ENCODE peak calls at places on chromosomes 16 and 17, in six cellular contexts. One of them, this sample, is unnamed.

GRCh38 chr17:74750327-74751069 is 2.1 kb downstream of the NHERF1 start:
- DNase-seq in CD8-positive, alpha-beta T cell: no peak
- DNase-seq in A549: no peak
- DNase-seq in HL-60: no peak
- DNase-seq in WTC11: no peak
- DNase-seq in RWPE1: no peak
- DNase-seq in this sample: no peak

GRCh38 chr16:11100239-11100750 is 155.7 kb downstream of the SOCS1 start:
- DNase-seq in CD8-positive, alpha-beta T cell: no peak
- DNase-seq in A549: no peak
- DNase-seq in HL-60: no peak
- DNase-seq in WTC11: peak
- DNase-seq in RWPE1: no peak
- DNase-seq in this sample: peak

GRCh38 chr17:81807839-81808238 is 3.9 kb downstream of the GCGR start:
- DNase-seq in CD8-positive, alpha-beta T cell: no peak
- DNase-seq in A549: no peak
- DNase-seq in HL-60: no peak
- DNase-seq in WTC11: no peak
- DNase-seq in RWPE1: no peak
- DNase-seq in this sample: no peak

GRCh38 chr17:77748436-77748835 is 210.1 kb upstream of the TNRC6C start:
- DNase-seq in CD8-positive, alpha-beta T cell: no peak
- DNase-seq in A549: no peak
- DNase-seq in HL-60: no peak
- DNase-seq in WTC11: no peak
- DNase-seq in RWPE1: no peak
- DNase-seq in this sample: no peak

GRCh38 chr16:12646490-12647274 is 157.0 kb downstream of the CPPED1 start:
- DNase-seq in CD8-positive, alpha-beta T cell: no peak
- DNase-seq in A549: peak
- DNase-seq in HL-60: no peak
- DNase-seq in WTC11: no peak
- DNase-seq in RWPE1: no peak
- DNase-seq in this sample: no peak

GRCh38 chr17:61294777-61295176 is 104.9 kb upstream of the TBX2 start:
- DNase-seq in CD8-positive, alpha-beta T cell: no peak
- DNase-seq in A549: peak
- DNase-seq in HL-60: no peak
- DNase-seq in WTC11: no peak
- DNase-seq in RWPE1: no peak
- DNase-seq in this sample: no peak

GRCh38 chr16:89359296-89360147 is 130.8 kb downstream of the ANKRD11 start:
- DNase-seq in CD8-positive, alpha-beta T cell: no peak
- DNase-seq in A549: no peak
- DNase-seq in HL-60: no peak
- DNase-seq in WTC11: no peak
- DNase-seq in RWPE1: no peak
- DNase-seq in this sample: no peak

GRCh38 chr17:49967621-49968379 is 1.2 kb upstream of the DLX4 start:
- DNase-seq in CD8-positive, alpha-beta T cell: no peak
- DNase-seq in A549: no peak
- DNase-seq in HL-60: peak
- DNase-seq in WTC11: no peak
- DNase-seq in RWPE1: no peak
- DNase-seq in this sample: no peak

GRCh38 chr17:42002792-42003301 is 14.4 kb downstream of the DNAJC7 start:
- DNase-seq in CD8-positive, alpha-beta T cell: no peak
- DNase-seq in A549: peak
- DNase-seq in HL-60: no peak
- DNase-seq in WTC11: no peak
- DNase-seq in RWPE1: no peak
- DNase-seq in this sample: no peak

GRCh38 chr16:24118126-24118821 is 137.9 kb upstream of the CACNG3 start:
- DNase-seq in CD8-positive, alpha-beta T cell: no peak
- DNase-seq in A549: no peak
- DNase-seq in HL-60: no peak
- DNase-seq in WTC11: no peak
- DNase-seq in RWPE1: no peak
- DNase-seq in this sample: no peak

GRCh38 chr16:13856811-13857511 is 63.0 kb upstream of the ERCC4 start:
- DNase-seq in CD8-positive, alpha-beta T cell: no peak
- DNase-seq in A549: no peak
- DNase-seq in HL-60: no peak
- DNase-seq in WTC11: no peak
- DNase-seq in RWPE1: no peak
- DNase-seq in this sample: no peak

GRCh38 chr17:45227101-45227591 is 5.5 kb downstream of the FMNL1 start:
- DNase-seq in CD8-positive, alpha-beta T cell: no peak
- DNase-seq in A549: no peak
- DNase-seq in HL-60: no peak
- DNase-seq in WTC11: no peak
- DNase-seq in RWPE1: no peak
- DNase-seq in this sample: no peak

GRCh38 chr16:87897563-87898505 is 28.5 kb upstream of the SLC7A5 start:
- DNase-seq in CD8-positive, alpha-beta T cell: no peak
- DNase-seq in A549: no peak
- DNase-seq in HL-60: no peak
- DNase-seq in WTC11: no peak
- DNase-seq in RWPE1: no peak
- DNase-seq in this sample: no peak

GRCh38 chr16:69293401-69293800 is 17.7 kb upstream of the VPS4A start:
- DNase-seq in CD8-positive, alpha-beta T cell: no peak
- DNase-seq in A549: no peak
- DNase-seq in HL-60: no peak
- DNase-seq in WTC11: no peak
- DNase-seq in RWPE1: no peak
- DNase-seq in this sample: no peak

GRCh38 chr17:49616086-49616485 is 40.4 kb downstream of the NXPH3 start:
- DNase-seq in CD8-positive, alpha-beta T cell: no peak
- DNase-seq in A549: peak
- DNase-seq in HL-60: no peak
- DNase-seq in WTC11: no peak
- DNase-seq in RWPE1: peak
- DNase-seq in this sample: no peak

GRCh38 chr17:12081720-12082119 is 61.0 kb downstream of the MAP2K4 start:
- DNase-seq in CD8-positive, alpha-beta T cell: no peak
- DNase-seq in A549: no peak
- DNase-seq in HL-60: no peak
- DNase-seq in WTC11: no peak
- DNase-seq in RWPE1: no peak
- DNase-seq in this sample: no peak

GRCh38 chr17:59848778-59849177 is 44.0 kb downstream of the TUBD1 start:
- DNase-seq in CD8-positive, alpha-beta T cell: no peak
- DNase-seq in A549: no peak
- DNase-seq in HL-60: no peak
- DNase-seq in WTC11: no peak
- DNase-seq in RWPE1: no peak
- DNase-seq in this sample: no peak

GRCh38 chr16:14291941-14292825 is 221.1 kb downstream of the MRTFB start:
- DNase-seq in CD8-positive, alpha-beta T cell: no peak
- DNase-seq in A549: no peak
- DNase-seq in HL-60: no peak
- DNase-seq in WTC11: no peak
- DNase-seq in RWPE1: no peak
- DNase-seq in this sample: no peak

GRCh38 chr17:78184311-78184710 is 2.5 kb downstream of the TK1 start:
- DNase-seq in CD8-positive, alpha-beta T cell: no peak
- DNase-seq in A549: no peak
- DNase-seq in HL-60: no peak
- DNase-seq in WTC11: no peak
- DNase-seq in RWPE1: no peak
- DNase-seq in this sample: no peak

GRCh38 chr17:42424991-42425610 is 2.0 kb upstream of the CAVIN1 start:
- DNase-seq in CD8-positive, alpha-beta T cell: no peak
- DNase-seq in A549: no peak
- DNase-seq in HL-60: no peak
- DNase-seq in WTC11: no peak
- DNase-seq in RWPE1: no peak
- DNase-seq in this sample: no peak

GRCh38 chr16:27234603-27235002 is 31.3 kb downstream of the KDM8 start:
- DNase-seq in CD8-positive, alpha-beta T cell: no peak
- DNase-seq in A549: no peak
- DNase-seq in HL-60: no peak
- DNase-seq in WTC11: no peak
- DNase-seq in RWPE1: no peak
- DNase-seq in this sample: no peak

GRCh38 chr16:57994778-57995177 is 5.7 kb downstream of the ZNF319 start:
- DNase-seq in CD8-positive, alpha-beta T cell: no peak
- DNase-seq in A549: peak
- DNase-seq in HL-60: no peak
- DNase-seq in WTC11: peak
- DNase-seq in RWPE1: no peak
- DNase-seq in this sample: peak

GRCh38 chr17:67751101-67752074 is 33.7 kb downstream of the NOL11 start:
- DNase-seq in CD8-positive, alpha-beta T cell: no peak
- DNase-seq in A549: no peak
- DNase-seq in HL-60: no peak
- DNase-seq in WTC11: peak
- DNase-seq in RWPE1: peak
- DNase-seq in this sample: no peak

GRCh38 chr17:12548558-12548957 is 117.1 kb upstream of the MYOCD start:
- DNase-seq in CD8-positive, alpha-beta T cell: no peak
- DNase-seq in A549: no peak
- DNase-seq in HL-60: no peak
- DNase-seq in WTC11: no peak
- DNase-seq in RWPE1: no peak
- DNase-seq in this sample: no peak

GRCh38 chr16:79171504-79172240 is 428.9 kb downstream of the MAF start:
- DNase-seq in CD8-positive, alpha-beta T cell: no peak
- DNase-seq in A549: no peak
- DNase-seq in HL-60: no peak
- DNase-seq in WTC11: no peak
- DNase-seq in RWPE1: no peak
- DNase-seq in this sample: no peak

DNA sequence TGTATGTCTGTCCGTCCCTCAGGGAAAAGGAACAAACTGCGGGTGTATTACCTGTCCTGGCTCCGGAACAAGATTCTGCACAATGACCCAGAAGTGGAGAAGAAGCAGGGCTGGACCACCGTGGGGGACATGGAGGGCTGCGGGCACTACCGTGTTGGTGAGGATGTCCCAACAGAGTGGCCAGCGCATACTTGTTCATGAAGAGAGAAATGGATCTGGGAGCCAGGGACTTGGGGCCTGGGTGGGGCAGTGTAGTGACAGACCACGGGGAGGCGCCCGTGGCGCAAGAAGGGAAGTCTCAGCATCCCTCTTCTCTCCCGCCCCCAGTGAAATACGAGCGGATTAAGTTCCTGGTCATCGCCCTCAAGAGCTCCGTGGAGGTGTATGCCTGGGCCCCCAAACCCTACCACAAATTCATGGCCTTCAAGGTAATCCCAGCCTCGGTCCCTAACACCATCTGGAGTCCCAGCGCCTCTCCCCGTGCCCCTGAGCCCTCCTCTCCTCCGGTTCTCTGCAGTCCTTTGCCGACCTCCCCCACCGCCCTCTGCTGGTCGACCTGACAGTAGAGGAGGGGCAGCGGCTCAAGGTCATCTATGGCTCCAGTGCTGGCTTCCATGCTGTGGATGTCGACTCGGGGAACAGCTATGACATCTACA is 3.5 kb upstream of the C17orf107 start:
- DNase-seq in CD8-positive, alpha-beta T cell: no peak
- DNase-seq in A549: no peak
- DNase-seq in HL-60: no peak
- DNase-seq in WTC11: peak
- DNase-seq in RWPE1: no peak
- DNase-seq in this sample: no peak
- TF ChIP-seq CTCF in CD8-positive, alpha-beta T cell: no peak
- TF ChIP-seq CTCF in A549: no peak
- TF ChIP-seq CTCF in HL-60: no peak
- TF ChIP-seq CTCF in WTC11: no peak
- TF ChIP-seq CTCF in RWPE1: no peak
- TF ChIP-seq CTCF in this sample: no peak

DNA sequence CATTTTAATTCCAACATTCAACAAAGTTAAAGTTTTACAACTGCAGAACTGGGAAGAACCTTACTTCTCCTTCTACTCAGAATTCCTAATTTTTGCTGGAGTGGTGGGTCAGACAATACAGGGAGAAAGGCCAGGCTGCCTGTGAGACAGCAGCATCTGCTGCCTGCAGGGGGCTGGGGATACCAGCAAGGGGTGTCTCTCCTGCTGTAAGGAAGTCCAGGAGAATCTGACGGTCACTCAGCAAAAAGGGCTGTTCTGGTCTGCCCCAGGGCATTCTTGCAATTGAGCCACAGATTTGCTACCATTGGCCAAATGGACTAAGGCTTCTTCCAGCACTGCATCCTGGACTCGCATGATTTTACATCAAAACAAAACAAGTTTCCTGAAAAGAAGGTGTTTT is 426.6 kb upstream of the CDH11 start:
- DNase-seq in CD8-positive, alpha-beta T cell: no peak
- DNase-seq in A549: no peak
- DNase-seq in HL-60: no peak
- DNase-seq in WTC11: peak
- DNase-seq in RWPE1: no peak
- DNase-seq in this sample: peak
- TF ChIP-seq CTCF in CD8-positive, alpha-beta T cell: no peak
- TF ChIP-seq CTCF in A549: no peak
- TF ChIP-seq CTCF in HL-60: no peak
- TF ChIP-seq CTCF in WTC11: no peak
- TF ChIP-seq CTCF in RWPE1: no peak
- TF ChIP-seq CTCF in this sample: no peak

DNA sequence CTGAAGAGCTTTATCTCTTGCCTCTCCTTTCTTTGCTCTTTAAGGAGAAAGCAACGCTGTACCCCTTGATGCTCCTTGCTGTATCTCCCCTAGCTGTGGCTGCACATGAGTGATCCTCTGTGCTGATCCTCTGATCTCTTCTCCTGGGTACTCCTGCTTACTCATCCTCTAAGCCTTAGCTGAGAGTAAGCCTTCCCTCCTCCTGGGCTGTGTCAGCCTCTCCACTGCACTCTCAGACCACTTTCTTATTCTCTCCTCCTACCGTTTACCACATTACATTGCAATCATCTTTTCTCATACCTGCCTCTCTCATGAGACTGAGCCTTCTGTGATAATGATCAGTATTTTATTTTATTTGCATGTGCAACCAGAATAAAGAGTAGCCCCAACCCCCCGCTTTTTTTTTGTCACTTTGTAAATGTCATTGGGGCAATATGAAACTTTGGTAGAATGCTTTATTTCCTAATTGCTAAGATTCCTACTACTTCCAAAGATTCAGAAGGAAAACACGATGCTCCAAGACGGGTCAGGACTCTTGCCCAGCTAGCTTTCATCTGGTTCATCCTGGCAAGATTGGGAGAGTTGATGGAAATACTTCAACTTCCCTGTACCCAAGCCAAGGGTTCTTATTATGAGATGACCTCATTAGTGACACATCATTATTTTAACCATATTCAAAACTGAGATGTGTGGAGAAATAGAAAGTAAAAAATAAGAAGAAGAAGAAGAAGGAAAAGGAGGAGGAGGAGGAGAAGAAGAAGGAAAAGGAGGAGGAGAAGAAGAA is 25.3 kb downstream of the SOX9 start:
- DNase-seq in CD8-positive, alpha-beta T cell: no peak
- DNase-seq in A549: peak
- DNase-seq in HL-60: no peak
- DNase-seq in WTC11: no peak
- DNase-seq in RWPE1: no peak
- DNase-seq in this sample: no peak
- TF ChIP-seq CTCF in CD8-positive, alpha-beta T cell: no peak
- TF ChIP-seq CTCF in A549: no peak
- TF ChIP-seq CTCF in HL-60: no peak
- TF ChIP-seq CTCF in WTC11: no peak
- TF ChIP-seq CTCF in RWPE1: no peak
- TF ChIP-seq CTCF in this sample: no peak

GRCh38 chr17:27494192-27495091 is 38.2 kb downstream of the KSR1 start:
- DNase-seq in CD8-positive, alpha-beta T cell: no peak
- DNase-seq in A549: peak
- DNase-seq in HL-60: no peak
- DNase-seq in WTC11: no peak
- DNase-seq in RWPE1: peak
- DNase-seq in this sample: no peak
- TF ChIP-seq CTCF in CD8-positive, alpha-beta T cell: no peak
- TF ChIP-seq CTCF in A549: peak
- TF ChIP-seq CTCF in HL-60: no peak
- TF ChIP-seq CTCF in WTC11: no peak
- TF ChIP-seq CTCF in RWPE1: peak
- TF ChIP-seq CTCF in this sample: no peak

This sample was measured in nephron progenitor cell.